ENCODE peak calls at places on chromosomes 5 and 9, in five cellular contexts. O is HCT116, K is SK-N-SH, S is GM12878, L is HepG2. P is an unnamed sample.
A peak's percentile ranks its signal among the peaks of the same experiment; 100 is the strongest.

GRCh38 chr5:133289686-133290367 is 238.0 kb downstream of the HSPA4 start:
- DNase-seq in L (no peak), O (no peak), S (no peak), K (no peak), P (no peak)

GRCh38 chr9:89605181-89606048 is 603 bp downstream of the GADD45G start:
- DNase-seq in S (no peak), O (no peak), K (peak; percentile 72), L (no peak), P (peak; percentile 72)

GRCh38 chr9:13491138-13491492 is 211.6 kb upstream of the MPDZ start:
- DNase-seq in K (no peak), O (no peak), L (no peak), S (no peak), P (no peak)

GRCh38 chr9:3906437-3907213 is 380.8 kb upstream of the RFX3 start:
- DNase-seq in L (no peak), O (peak; percentile 43), K (peak; percentile 6), S (no peak), P (no peak)

GRCh38 chr9:8750639-8751041 is 951.1 kb upstream of the DMAC1 start:
- DNase-seq in L (no peak), S (no peak), K (peak; percentile 16), O (no peak), P (no peak)

GRCh38 chr9:135051316-135052038 is 36.0 kb upstream of the OLFM1 start:
- DNase-seq in L (no peak), K (no peak), S (no peak), O (no peak), P (no peak)

GRCh38 chr5:150703767-150704166 is 2.9 kb upstream of the RBM22 start:
- DNase-seq in L (no peak), S (no peak), O (no peak), K (no peak), P (no peak)

GRCh38 chr9:81741103-81741502 is 51.8 kb upstream of the TLE1 start:
- DNase-seq in S (no peak), K (no peak), L (no peak), O (no peak), P (no peak)

GRCh38 chr5:100479079-100479688 is 56.0 kb upstream of the FAM174A start:
- DNase-seq in K (peak; percentile 3), O (peak; percentile 43), S (peak; percentile 15), L (peak; percentile 45), P (no peak)

GRCh38 chr5:126499742-126500396 is 76.7 kb downstream of the GRAMD2B start:
- DNase-seq in L (peak; percentile 10), K (peak; percentile 14), O (peak; percentile 24), S (no peak), P (peak; percentile 9)

GRCh38 chr5:132475939-132476852 is 14.4 kb downstream of the IRF1 start:
- DNase-seq in S (no peak), L (peak; percentile 83), O (no peak), K (no peak), P (no peak)

GRCh38 chr5:132501961-132502931 is 11.7 kb upstream of the IRF1 start:
- DNase-seq in L (peak; percentile 41), O (no peak), K (no peak), S (no peak), P (peak; percentile 33)

GRCh38 chr9:79694676-79695400 is 123.1 kb downstream of the TLE4 start:
- DNase-seq in O (no peak), L (no peak), S (no peak), K (no peak), P (no peak)

GRCh38 chr9:134285215-134285845 is 40.9 kb upstream of the RXRA start:
- DNase-seq in K (no peak), L (no peak), S (no peak), O (no peak), P (no peak)

DNA sequence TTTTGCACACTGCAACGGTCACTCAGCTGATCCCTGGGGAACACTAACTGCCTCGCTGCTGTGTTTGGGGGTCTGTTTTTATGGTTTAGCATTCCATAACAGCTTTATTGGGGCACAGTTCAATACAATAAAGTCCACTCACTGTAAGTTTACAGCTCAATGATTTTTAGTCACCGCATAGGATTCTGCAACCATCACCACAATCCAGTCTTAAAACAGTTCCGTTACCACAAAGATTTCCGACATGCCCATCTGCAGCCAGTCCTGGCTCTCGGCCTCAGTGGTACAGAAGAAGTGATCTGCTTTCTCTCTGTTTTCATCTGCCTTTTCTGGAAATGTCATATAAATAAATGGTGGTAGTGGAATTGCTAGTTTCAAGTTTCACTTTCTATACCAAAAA is 23.6 kb downstream of the OR2V2 start:
- DNase-seq in S (no peak), L (no peak), O (no peak), K (no peak), P (no peak)
- TF ChIP-seq JUND in S (no peak), L (no peak), O (no peak), K (no peak), P (no peak)

DNA sequence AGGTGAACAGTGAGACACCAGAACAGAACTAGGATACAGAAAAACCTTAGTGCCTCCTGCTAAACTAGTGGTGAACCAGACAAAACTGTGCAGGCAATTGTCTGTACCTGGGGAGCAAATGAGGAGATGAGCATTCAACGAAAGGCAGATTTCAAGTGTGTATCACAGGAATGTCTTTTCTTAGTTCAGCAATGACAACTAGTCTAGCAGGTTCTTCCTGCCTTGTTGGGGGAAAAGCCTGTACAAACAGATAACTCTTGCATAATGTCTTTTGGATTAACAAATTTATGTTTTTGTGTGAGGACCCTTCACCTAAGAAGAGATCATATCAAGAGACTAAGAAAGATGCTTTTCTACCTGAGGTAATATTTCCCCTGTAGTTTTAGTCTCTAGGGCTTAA is 21.8 kb upstream of the DENND4C start:
- DNase-seq in S (no peak), O (no peak), L (no peak), K (no peak), P (no peak)
- H3K27ac ChIP-seq in S (no peak overlapping the region), O (no peak overlapping the region), L (no peak overlapping the region), K (no peak overlapping the region), P (no peak overlapping the region)

DNA sequence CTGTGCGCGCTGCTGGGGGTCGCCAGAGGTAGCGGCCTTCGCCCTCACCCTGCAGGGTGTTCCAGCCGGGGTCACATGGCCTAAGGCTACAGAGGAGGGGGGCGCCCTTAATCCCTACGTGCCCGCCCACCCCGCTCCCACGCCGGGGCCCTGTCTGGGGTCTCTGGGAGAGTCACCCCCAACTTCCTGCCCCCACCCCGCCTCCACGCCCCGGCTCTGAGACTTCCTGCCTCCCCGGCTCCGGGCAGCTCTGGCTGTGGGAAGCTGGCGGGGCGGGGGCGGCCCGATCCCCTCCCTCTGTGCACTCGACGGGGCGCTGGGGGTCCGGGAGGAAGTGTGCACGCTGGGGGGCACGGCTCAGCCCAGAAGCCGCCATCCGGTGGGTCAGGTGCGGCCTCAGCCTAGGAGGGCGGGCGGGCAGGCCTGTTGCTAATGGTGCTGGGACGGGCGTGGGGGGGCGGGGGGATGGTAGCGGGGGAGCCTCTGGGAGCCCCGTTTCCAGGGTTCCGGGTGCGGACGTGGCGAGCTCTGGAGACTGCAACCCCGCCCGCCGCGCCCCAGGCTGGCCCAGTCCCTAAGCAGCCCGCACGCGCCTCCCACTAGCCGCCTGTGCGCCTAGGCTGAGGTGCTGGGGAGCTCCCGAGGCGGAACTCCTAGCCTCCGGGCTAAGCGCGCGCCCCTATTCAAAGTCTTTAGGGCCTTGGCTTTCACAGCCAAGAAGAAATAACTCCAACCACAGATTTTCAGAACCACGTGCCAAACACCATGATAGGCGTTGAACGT is 61.6 kb downstream of the CXXC5 start:
- DNase-seq in K (peak; percentile 77), O (no peak), L (no peak), S (no peak), P (peak; percentile 90)
- TF ChIP-seq JUND in K (no peak), O (no peak), L (no peak), S (no peak), P (no peak)

GRCh38 chr5:520850-521226 is 3.4 kb downstream of the SLC9A3 start:
- DNase-seq in K (no peak), O (no peak), L (no peak), S (no peak), P (no peak)

GRCh38 chr5:524442-525163 is at the start of gene SLC9A3:
- DNase-seq in S (no peak), O (no peak), K (no peak), L (no peak), P (no peak)

GRCh38 chr5:523658-524441 is 399 bp downstream of the SLC9A3 start:
- DNase-seq in L (no peak), O (no peak), S (no peak), K (no peak), P (peak; percentile 72)

GRCh38 chr5:525164-525761 is 1.0 kb upstream of the SLC9A3 start:
- DNase-seq in S (no peak), L (no peak), K (no peak), O (no peak), P (no peak)

GRCh38 chr5:522899-523657 is 1.2 kb downstream of the SLC9A3 start:
- DNase-seq in S (no peak), O (no peak), K (no peak), L (no peak), P (no peak)
- H3K27ac ChIP-seq in S (no peak overlapping the region), O (no peak overlapping the region), K (no peak overlapping the region), L (no peak overlapping the region), P (no peak overlapping the region)

GRCh38 chr9:37996050-37996811 is 72.8 kb downstream of the SHB start:
- DNase-seq in K (peak; percentile 65), L (no peak), S (no peak), O (no peak), P (no peak)
- TF ChIP-seq JUND in K (no peak), L (no peak), S (no peak), O (no peak), P (no peak)

DNA sequence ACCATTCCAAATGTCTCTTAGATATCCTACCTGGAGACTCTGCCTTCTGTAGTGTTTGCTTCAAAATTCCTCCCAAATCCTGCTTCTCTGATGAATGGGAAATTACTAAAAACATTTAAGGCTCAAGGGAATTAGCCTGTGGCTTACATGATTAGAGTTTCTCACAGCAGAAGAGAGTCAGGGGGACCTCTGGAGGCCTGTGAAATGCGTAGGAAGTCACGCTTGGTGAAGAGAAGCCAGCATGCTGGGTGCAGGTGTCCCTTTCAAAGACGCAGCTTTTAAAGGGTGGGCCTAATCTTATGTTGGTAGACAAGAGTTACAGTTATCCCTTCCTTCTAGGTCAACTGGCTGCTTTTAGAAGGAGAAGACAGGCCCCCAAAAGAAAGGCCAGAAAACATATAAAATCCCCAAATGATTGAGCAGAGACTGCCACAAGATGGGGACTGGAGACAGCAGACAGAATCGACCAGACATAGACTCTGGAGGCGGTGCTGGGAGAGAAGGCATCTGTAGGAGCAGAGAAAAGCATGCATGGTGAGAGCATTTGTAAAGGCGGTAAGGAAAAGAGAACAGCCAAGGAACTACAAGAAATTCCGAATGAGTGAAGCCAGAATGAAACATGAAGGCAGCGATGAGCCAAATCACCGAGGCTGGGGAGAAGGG is 42.3 kb downstream of the B4GALT1 start:
- DNase-seq in L (no peak), S (no peak), O (no peak), K (no peak), P (no peak)
- H3K27ac ChIP-seq in L (no peak overlapping the region), S (peak overlapping the region; percentile 67), O (no peak overlapping the region), K (no peak overlapping the region), P (no peak overlapping the region)

P was measured in H1.